ENCODE peak calls at places on chromosomes 1 and 21, in six cellular contexts. I, T, K, Y, J and V are unnamed samples.

GRCh38 chr1:91700332-91700731 is 185.6 kb downstream of the TGFBR3 start:
- DNase-seq in K (no peak), I (peak; percentile 50), Y (no peak), T (no peak), J (no peak), V (no peak)

GRCh38 chr1:38941527-38942019 is at the start of gene RHBDL2:
- DNase-seq in K (peak; percentile 82), Y (peak; percentile 50), J (no peak), T (peak; percentile 68), I (no peak), V (peak; percentile 54)

GRCh38 chr1:214670098-214670497 is 67.1 kb downstream of the CENPF start:
- DNase-seq in J (peak; percentile 60), K (no peak), T (peak; percentile 47), Y (peak; percentile 19), I (peak; percentile 91), V (peak; percentile 42)

GRCh38 chr21:27391990-27392389 is 425.1 kb upstream of the ADAMTS5 start:
- DNase-seq in J (no peak), T (no peak), K (no peak), Y (no peak), I (no peak), V (no peak)

GRCh38 chr1:155166373-155167165 is 6.5 kb downstream of the KRTCAP2 start:
- DNase-seq in I (no peak), J (no peak), K (peak; percentile 31), Y (peak; percentile 30), T (no peak), V (peak; percentile 81)

GRCh38 chr1:27979151-27979858 is 19.5 kb downstream of the XKR8 start:
- DNase-seq in T (no peak), K (no peak), I (peak; percentile 28), Y (peak; percentile 32), J (peak; percentile 35), V (no peak)

GRCh38 chr1:228903573-228904122 is 168.4 kb downstream of the RHOU start:
- DNase-seq in I (peak; percentile 14), T (no peak), J (no peak), Y (no peak), K (no peak), V (no peak)

GRCh38 chr1:30466026-30466425 is 257.4 kb downstream of the MATN1 start:
- DNase-seq in Y (no peak), I (no peak), T (no peak), J (no peak), K (no peak), V (no peak)

GRCh38 chr1:209702832-209703231 is 1.8 kb upstream of the HSD11B1 start:
- DNase-seq in K (no peak), I (no peak), Y (no peak), J (no peak), T (no peak), V (no peak)

GRCh38 chr21:14741237-14741636 is 195.1 kb upstream of the SAMSN1 start:
- DNase-seq in K (no peak), T (no peak), J (no peak), Y (peak; percentile 43), I (no peak), V (no peak)

GRCh38 chr1:165395522-165396300 is 39.2 kb upstream of the LMX1A start:
- DNase-seq in K (no peak), T (no peak), Y (no peak), J (no peak), I (no peak), V (no peak)

GRCh38 chr21:43827015-43827611 is 37.7 kb downstream of the RRP1 start:
- DNase-seq in Y (no peak), I (peak; percentile 78), T (no peak), K (no peak), J (no peak), V (no peak)

GRCh38 chr21:35924714-35925301 is 135.5 kb downstream of the SETD4 start:
- DNase-seq in K (no peak), I (peak; percentile 84), J (no peak), T (no peak), Y (peak; percentile 26), V (no peak)

GRCh38 chr21:36820176-36821031 is 121.5 kb downstream of the SIM2 start:
- DNase-seq in T (no peak), K (no peak), I (no peak), Y (no peak), J (peak; percentile 65), V (no peak)

GRCh38 chr1:29364101-29364678 is 127.9 kb downstream of the PTPRU start:
- DNase-seq in I (no peak), J (no peak), K (no peak), T (no peak), Y (no peak), V (no peak)

GRCh38 chr1:75618382-75618781 is 7.5 kb upstream of the SLC44A5 start:
- DNase-seq in Y (no peak), I (no peak), T (no peak), K (no peak), J (no peak), V (no peak)

GRCh38 chr1:221440658-221441057 is 301.2 kb downstream of the DUSP10 start:
- DNase-seq in T (no peak), J (peak; percentile 55), K (no peak), Y (no peak), I (peak; percentile 29), V (no peak)

GRCh38 chr1:170562644-170563338 is 30.8 kb downstream of the GORAB start:
- DNase-seq in J (no peak), Y (peak; percentile 65), T (peak; percentile 49), K (no peak), I (peak; percentile 86), V (peak; percentile 44)

GRCh38 chr21:37551406-37552355 is 185.1 kb downstream of the DYRK1A start:
- DNase-seq in T (peak; percentile 60), J (no peak), Y (peak; percentile 20), I (peak; percentile 5), K (no peak), V (no peak)

GRCh38 chr1:70916028-70916427 is 131.6 kb downstream of the PTGER3 start:
- DNase-seq in I (no peak), J (no peak), K (no peak), Y (no peak), T (no peak), V (no peak)

GRCh38 chr1:201606096-201606495 is 67.2 kb downstream of the NAV1 start:
- DNase-seq in K (no peak), J (no peak), I (no peak), T (no peak), Y (no peak), V (no peak)

GRCh38 chr1:2350486-2350885 is 40.9 kb downstream of the MORN1 start:
- DNase-seq in J (no peak), K (no peak), I (no peak), Y (no peak), T (peak; percentile 23), V (no peak)

GRCh38 chr1:2349821-2350220 is 41.5 kb downstream of the MORN1 start:
- DNase-seq in I (no peak), Y (no peak), T (peak; percentile 20), J (no peak), K (no peak), V (peak; percentile 5)

GRCh38 chr1:2352341-2353214 is 38.8 kb downstream of the MORN1 start:
- DNase-seq in I (no peak), K (no peak), J (no peak), T (peak; percentile 45), Y (no peak), V (peak; percentile 19)

GRCh38 chr1:2351723-2352122 is 39.6 kb downstream of the MORN1 start:
- DNase-seq in Y (no peak), I (no peak), J (no peak), T (peak; percentile 12), K (no peak), V (peak; percentile 3)

DNA sequence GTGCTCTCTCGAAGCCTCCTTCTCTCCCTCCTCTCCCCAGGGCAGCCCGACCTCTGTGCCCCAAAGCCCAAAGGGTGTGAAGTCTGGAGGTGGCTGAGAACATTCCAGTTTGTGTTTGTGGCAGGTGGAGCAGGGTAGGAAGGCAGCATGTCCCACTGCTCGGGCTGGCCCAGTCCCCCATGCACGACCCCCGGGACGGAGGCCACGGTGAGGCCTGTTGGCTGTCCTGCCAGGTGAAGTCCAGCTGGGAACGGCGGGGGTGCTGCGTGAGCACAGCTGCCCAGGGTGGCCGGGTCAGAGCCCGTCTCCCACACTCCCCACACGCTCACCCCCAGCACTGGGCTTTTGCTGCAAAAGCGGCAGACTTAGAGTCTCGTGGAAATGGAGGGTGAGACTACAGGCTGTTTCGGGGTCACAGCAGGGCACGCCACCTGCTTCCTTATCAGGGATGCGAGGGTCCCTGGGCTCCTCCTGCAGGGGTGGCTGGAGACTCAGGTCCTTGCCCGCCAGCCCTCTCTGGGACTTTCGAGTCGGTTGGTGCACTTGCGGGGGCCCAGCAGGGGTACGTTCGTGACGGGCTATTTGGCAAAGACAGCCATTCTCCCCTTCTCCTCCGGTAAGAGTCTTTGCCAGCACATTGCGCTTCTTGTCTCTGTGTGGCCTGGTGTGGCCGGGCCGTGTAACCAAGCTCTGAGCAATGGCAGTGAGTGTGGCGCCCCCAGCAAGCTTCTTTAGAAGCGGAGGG is 40.3 kb downstream of the MORN1 start:
- DNase-seq in K (no peak), T (peak; percentile 39), J (no peak), Y (no peak), I (no peak), V (peak; percentile 10)
- H3K27ac ChIP-seq in K (no peak overlapping the region), T (no peak overlapping the region), J (no peak overlapping the region), Y (no peak overlapping the region), I (no peak overlapping the region), V (no peak overlapping the region)

GRCh38 chr1:51924455-51924854 is 45.9 kb upstream of the NRDC start:
- DNase-seq in T (no peak), K (no peak), Y (no peak), J (no peak), I (peak; percentile 56), V (no peak)
- TF ChIP-seq CTCF in T (no peak), K (no peak), Y (no peak), J (no peak), I (no peak), V (no peak)

GRCh38 chr1:245702346-245702745 is 547.6 kb downstream of the KIF26B start:
- DNase-seq in K (no peak), Y (no peak), I (no peak), T (no peak), J (no peak), V (no peak)

GRCh38 chr1:245700631-245701030 is 545.8 kb downstream of the KIF26B start:
- DNase-seq in K (no peak), T (no peak), I (no peak), Y (no peak), J (no peak), V (no peak)

GRCh38 chr1:245704341-245704740 is 549.6 kb downstream of the KIF26B start:
- DNase-seq in Y (no peak), I (no peak), T (no peak), J (no peak), K (no peak), V (no peak)

GRCh38 chr1:245698860-245699259 is 544.1 kb downstream of the KIF26B start:
- DNase-seq in I (no peak), J (no peak), Y (no peak), T (no peak), K (no peak), V (no peak)

GRCh38 chr1:245701631-245702030 is 546.8 kb downstream of the KIF26B start:
- DNase-seq in J (no peak), Y (no peak), I (no peak), T (no peak), K (no peak), V (no peak)
- H3K27ac ChIP-seq in J (no peak overlapping the region), Y (no peak overlapping the region), I (no peak overlapping the region), T (no peak overlapping the region), K (no peak overlapping the region), V (no peak overlapping the region)

DNA sequence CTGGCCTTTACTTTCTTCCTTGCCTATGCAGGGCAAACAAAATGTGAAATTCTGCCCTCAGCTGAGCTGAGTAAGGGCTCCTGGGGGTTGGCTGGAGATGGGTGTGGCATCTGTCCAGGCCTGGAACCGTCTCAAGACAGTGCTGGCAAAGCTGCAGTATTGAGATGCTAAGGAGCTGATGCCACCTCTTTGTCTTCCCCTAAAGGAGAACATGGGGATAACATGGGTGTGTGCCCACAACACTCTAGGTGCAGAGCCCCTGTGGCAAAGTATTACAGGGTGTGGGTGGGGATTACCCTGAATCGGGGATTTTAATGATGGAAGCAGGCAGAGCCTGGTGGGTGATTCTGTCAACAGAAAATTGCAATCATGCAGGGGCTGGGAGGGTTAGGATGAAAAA is 2.5 kb upstream of the ST3GAL3 start:
- DNase-seq in Y (no peak), K (no peak), I (no peak), J (no peak), T (no peak), V (no peak)
- TF ChIP-seq CTCF in Y (no peak), K (no peak), I (peak; percentile 40), J (peak; percentile 14), T (no peak), V (no peak)